ENCODE peak calls at places on chromosomes 12 and 14, in five cellular contexts. Z is stomach, Q is ovary, S is tibial nerve, W is K562. Y is an unnamed sample.

GRCh38 chr12:19869413-19869812 is 430.1 kb downstream of the AEBP2 start:
- DNase-seq in Z (no peak), Q (no peak), S (no peak), W (no peak), Y (no peak)

GRCh38 chr12:121776190-121777098 is 17.0 kb downstream of the RHOF start:
- DNase-seq in Z (peak; percentile 90), Q (peak; percentile 82), S (peak; percentile 87), W (peak; percentile 85), Y (peak; percentile 87)

GRCh38 chr14:78933948-78934524 is 763.9 kb downstream of the NRXN3 start:
- DNase-seq in Z (no peak), Q (no peak), S (no peak), W (peak; percentile 7), Y (no peak)

GRCh38 chr12:108773798-108774788 is 42.8 kb upstream of the CORO1C start:
- DNase-seq in Z (peak; percentile 39), Q (peak; percentile 61), S (peak; percentile 70), W (no peak), Y (peak; percentile 96)

GRCh38 chr12:48800457-48800856 is 11.6 kb upstream of the ADCY6 start:
- DNase-seq in Z (no peak), Q (no peak), S (no peak), W (no peak), Y (no peak)

GRCh38 chr14:94581127-94581999 is at the start of gene SERPINA5:
- DNase-seq in Z (peak; percentile 88), Q (peak; percentile 77), S (peak; percentile 52), W (peak; percentile 14), Y (no peak)

GRCh38 chr12:85695316-85695715 is 140.9 kb downstream of the RASSF9 start:
- DNase-seq in Z (no peak), Q (no peak), S (no peak), W (no peak), Y (no peak)

GRCh38 chr12:7130791-7131501 is 775 bp downstream of the CLSTN3 start:
- DNase-seq in Z (peak; percentile 54), Q (peak; percentile 79), S (peak; percentile 34), W (peak; percentile 32), Y (no peak)

GRCh38 chr14:47674546-47675238 is 713 bp downstream of the MDGA2 start:
- DNase-seq in Z (no peak), Q (no peak), S (no peak), W (no peak), Y (no peak)

GRCh38 chr12:96176575-96176974 is 17.6 kb upstream of the ELK3 start:
- DNase-seq in Z (no peak), Q (no peak), S (no peak), W (no peak), Y (no peak)

GRCh38 chr12:103303484-103303883 is 192.3 kb downstream of the C12orf42 start:
- DNase-seq in Z (no peak), Q (no peak), S (no peak), W (no peak), Y (no peak)

GRCh38 chr12:126447346-126447745 is 1382.1 kb downstream of the AACS start:
- DNase-seq in Z (no peak), Q (no peak), S (no peak), W (no peak), Y (no peak)

GRCh38 chr14:75523771-75524171 is 1.5 kb downstream of the BATF start:
- DNase-seq in Z (no peak), Q (no peak), S (peak; percentile 12), W (no peak), Y (no peak)

GRCh38 chr14:63032056-63032455 is 13.2 kb downstream of the KCNH5 start:
- DNase-seq in Z (no peak), Q (no peak), S (no peak), W (no peak), Y (no peak)

GRCh38 chr12:16350682-16351081 is 3.2 kb downstream of the MGST1 start:
- DNase-seq in Z (no peak), Q (no peak), S (peak; percentile 71), W (no peak), Y (peak; percentile 82)

GRCh38 chr12:66244446-66244845 is 55.4 kb downstream of the IRAK3 start:
- DNase-seq in Z (no peak), Q (no peak), S (no peak), W (no peak), Y (no peak)

GRCh38 chr14:99274346-99275221 is 2.6 kb upstream of the BCL11B start:
- DNase-seq in Z (peak; percentile 29), Q (peak; percentile 68), S (peak; percentile 22), W (peak; percentile 29), Y (no peak)

GRCh38 chr14:102910442-102910841 is 12.0 kb upstream of the AMN start:
- DNase-seq in Z (no peak), Q (no peak), S (no peak), W (no peak), Y (peak; percentile 45)

GRCh38 chr12:104953323-104953722 is 4.8 kb downstream of the SLC41A2 start:
- DNase-seq in Z (peak; percentile 56), Q (no peak), S (no peak), W (no peak), Y (no peak)

GRCh38 chr14:89171168-89171567 is 245.9 kb downstream of the FOXN3 start:
- DNase-seq in Z (no peak), Q (no peak), S (no peak), W (no peak), Y (no peak)

GRCh38 chr14:85084344-85084743 is 445.6 kb upstream of the FLRT2 start:
- DNase-seq in Z (no peak), Q (no peak), S (no peak), W (no peak), Y (no peak)

GRCh38 chr12:124323771-124324530 is 29.1 kb downstream of the RFLNA start:
- DNase-seq in Z (no peak), Q (no peak), S (no peak), W (no peak), Y (no peak)

GRCh38 chr12:124326104-124326503 is 31.2 kb downstream of the RFLNA start:
- DNase-seq in Z (no peak), Q (no peak), S (no peak), W (no peak), Y (no peak)

GRCh38 chr12:124326899-124327298 is 32.0 kb downstream of the RFLNA start:
- DNase-seq in Z (no peak), Q (no peak), S (no peak), W (no peak), Y (no peak)

GRCh38 chr12:124327362-124328043 is 32.6 kb downstream of the RFLNA start:
- DNase-seq in Z (no peak), Q (no peak), S (no peak), W (no peak), Y (no peak)

DNA sequence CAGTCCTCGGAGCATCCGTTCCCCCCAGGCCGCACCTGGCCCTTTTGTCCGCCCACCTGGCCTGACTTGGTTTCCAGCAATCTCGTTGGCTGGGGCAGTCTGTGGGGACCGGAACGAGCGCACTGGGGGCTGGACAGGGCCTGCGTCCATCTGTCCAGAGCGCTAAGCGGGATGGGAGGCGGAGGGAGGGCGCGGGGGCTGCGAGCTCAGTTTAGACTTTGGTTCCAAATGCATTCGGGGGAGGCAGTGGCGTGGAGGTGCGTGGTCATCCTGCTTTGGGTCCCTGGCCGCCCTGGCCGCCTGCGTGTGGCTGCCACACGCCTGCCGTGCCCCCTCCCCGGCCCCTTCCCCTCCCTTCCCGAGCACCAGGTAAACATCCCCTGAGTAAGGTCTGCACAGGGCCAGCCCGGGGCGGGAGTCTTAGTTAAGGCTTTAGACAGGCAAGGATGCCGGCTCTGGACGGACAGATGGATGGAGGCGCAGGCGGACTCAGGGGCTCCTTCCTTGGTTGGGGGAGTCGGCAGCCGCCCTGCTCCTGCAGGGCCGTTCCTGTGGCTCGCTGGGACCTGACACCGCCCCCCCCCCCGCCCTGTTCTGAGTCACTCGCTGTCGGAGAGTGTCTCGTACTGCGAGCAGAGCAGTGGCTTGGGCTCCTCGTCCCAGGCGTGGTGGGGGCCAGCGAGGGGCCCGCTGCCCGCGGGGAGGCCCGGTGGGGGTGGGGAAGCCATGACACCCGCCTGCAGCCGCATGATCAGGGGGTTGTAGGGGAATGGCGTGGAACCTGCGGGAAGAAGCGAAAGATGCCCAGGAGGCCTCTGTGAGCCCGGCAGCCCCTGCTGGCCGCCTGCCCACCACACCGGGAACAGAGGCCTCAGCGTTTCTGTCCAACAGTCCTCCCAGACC is 30.2 kb downstream of the RFLNA start:
- DNase-seq in Z (no peak), Q (no peak), S (no peak), W (no peak), Y (no peak)
- H3K36me3 ChIP-seq in Z (peaks cover 65% of the 10 kb centered on the region), Q (no peaks in the 10 kb centered on the region), S (peaks cover 11% of the 10 kb centered on the region), W (peaks cover 31% of the 10 kb centered on the region), Y (peaks cover 41% of the 10 kb centered on the region)

DNA sequence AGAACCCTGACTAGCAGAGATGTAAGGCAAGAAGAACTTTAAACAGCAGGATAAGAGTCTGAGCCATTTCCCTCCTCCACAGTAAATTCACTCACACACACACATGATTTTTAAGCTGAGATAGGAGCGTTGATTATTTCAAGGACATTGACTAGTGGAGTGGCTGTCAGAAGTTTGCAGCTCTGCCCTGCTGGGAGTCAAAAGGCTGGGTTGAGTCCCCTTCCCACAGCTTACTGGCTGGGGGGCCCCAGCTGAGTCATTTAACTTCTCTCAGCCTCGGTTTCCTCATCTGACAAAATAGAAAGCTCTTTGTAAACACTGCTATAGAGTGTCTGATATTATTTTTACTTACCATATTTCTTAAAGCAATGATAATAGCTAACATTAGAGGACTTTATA is 28.3 kb downstream of the VCPKMT start:
- DNase-seq in Z (no peak), Q (no peak), S (no peak), W (no peak), Y (no peak)
- TF ChIP-seq CTCF in Z (no peak), Q (no peak), S (no peak), W (no peak), Y (no peak)

DNA sequence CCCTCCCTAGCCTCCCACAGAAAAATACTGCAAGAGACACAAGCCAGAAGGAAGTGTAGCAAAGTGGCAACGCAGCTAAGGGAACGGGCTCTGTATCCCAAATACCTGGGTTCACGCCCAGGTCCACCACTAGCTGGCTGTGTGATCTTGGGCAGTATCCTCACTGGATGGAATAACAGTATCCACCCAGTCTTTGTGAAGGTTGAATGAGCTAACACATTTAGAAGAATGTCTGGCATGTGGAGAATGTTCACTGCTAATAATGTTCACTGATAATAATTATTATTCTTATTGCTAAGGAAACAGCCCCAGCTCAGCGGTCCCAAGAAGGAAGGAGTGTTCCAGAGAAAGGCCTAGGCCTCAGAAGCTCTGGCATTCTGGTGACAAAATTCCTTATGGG is 70.9 kb downstream of the VWF start:
- DNase-seq in Z (no peak), Q (no peak), S (no peak), W (no peak), Y (no peak)
- TF ChIP-seq EP300 in Z (no peak), Q (no peak), S (no peak), W (no peak), Y (no peak)

GRCh38 chr12:53714004-53714403 is 13.2 kb downstream of the CALCOCO1 start:
- DNase-seq in Z (no peak), Q (no peak), S (no peak), W (no peak), Y (peak; percentile 33)

GRCh38 chr12:53712059-53712643 is 15.1 kb downstream of the CALCOCO1 start:
- DNase-seq in Z (no peak), Q (no peak), S (no peak), W (no peak), Y (no peak)

GRCh38 chr12:53710098-53710497 is 17.2 kb downstream of the CALCOCO1 start:
- DNase-seq in Z (no peak), Q (no peak), S (no peak), W (no peak), Y (peak; percentile 40)

GRCh38 chr12:53717319-53717718 is 9.9 kb downstream of the CALCOCO1 start:
- DNase-seq in Z (no peak), Q (no peak), S (no peak), W (no peak), Y (peak; percentile 20)

DNA sequence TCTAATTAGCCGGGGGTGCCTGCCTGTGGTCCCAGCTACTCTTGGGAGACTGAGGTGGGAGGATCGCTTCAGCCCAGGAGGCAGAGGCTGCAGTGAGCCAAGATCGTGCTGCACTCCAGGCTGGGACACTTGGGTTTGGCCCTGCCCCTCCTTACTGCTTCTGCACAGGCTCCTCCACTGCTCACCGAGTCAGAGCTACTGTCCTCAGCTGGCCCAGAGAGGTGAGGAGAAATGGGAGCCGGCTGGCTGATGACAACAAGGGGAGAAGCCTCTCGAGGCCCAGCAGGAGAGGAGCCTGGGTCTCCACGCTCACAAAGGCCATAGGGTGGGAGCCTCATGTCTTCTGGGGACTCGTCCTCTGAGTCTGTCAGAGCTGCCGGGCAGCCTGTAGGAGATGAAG is 13.7 kb downstream of the CALCOCO1 start:
- DNase-seq in Z (no peak), Q (no peak), S (no peak), W (no peak), Y (peak; percentile 50)
- H3K36me3 ChIP-seq in Z (peaks cover 73% of the 10 kb centered on the region), Q (no peaks in the 10 kb centered on the region), S (peaks cover 2% of the 10 kb centered on the region), W (no peaks in the 10 kb centered on the region), Y (peaks cover 75% of the 10 kb centered on the region)